ENCODE peak calls at places on chromosomes 3 and 15, in five cellular contexts. L, C, X, O and K are unnamed samples. For H3K36me3, the result is how much of the 10 kb centered on the place peaks cover.

GRCh38 chr3:13644341-13645082 is 95.6 kb downstream of the FBLN2 start:
- DNase-seq in L (no peak), C (no peak), X (no peak), O (no peak), K (no peak)

GRCh38 chr3:126484148-126484547 is 8.5 kb upstream of the ZXDC start:
- DNase-seq in L (no peak), C (no peak), X (no peak), O (no peak), K (no peak)

GRCh38 chr3:126546549-126547239 is 12.0 kb downstream of the C3orf22 start:
- DNase-seq in L (no peak), C (no peak), X (no peak), O (peak), K (no peak)

GRCh38 chr3:132622756-132623155 is 25.7 kb downstream of the ACKR4 start:
- DNase-seq in L (no peak), C (no peak), X (no peak), O (no peak), K (no peak)

GRCh38 chr15:25763206-25763880 is 99.8 kb downstream of the ATP10A start:
- DNase-seq in L (no peak), C (no peak), X (no peak), O (no peak), K (no peak)

GRCh38 chr3:141056716-141057115 is 5.6 kb downstream of the SPSB4 start:
- DNase-seq in L (no peak), C (no peak), X (no peak), O (no peak), K (no peak)

GRCh38 chr15:72009207-72009606 is 108.7 kb downstream of the MYO9A start:
- DNase-seq in L (peak), C (no peak), X (peak), O (no peak), K (no peak)

GRCh38 chr3:294096-294495 is 97.5 kb downstream of the CHL1 start:
- DNase-seq in L (no peak), C (no peak), X (no peak), O (no peak), K (no peak)

GRCh38 chr15:48845123-48845522 is 32.8 kb upstream of the EID1 start:
- DNase-seq in L (no peak), C (no peak), X (no peak), O (no peak), K (no peak)

DNA sequence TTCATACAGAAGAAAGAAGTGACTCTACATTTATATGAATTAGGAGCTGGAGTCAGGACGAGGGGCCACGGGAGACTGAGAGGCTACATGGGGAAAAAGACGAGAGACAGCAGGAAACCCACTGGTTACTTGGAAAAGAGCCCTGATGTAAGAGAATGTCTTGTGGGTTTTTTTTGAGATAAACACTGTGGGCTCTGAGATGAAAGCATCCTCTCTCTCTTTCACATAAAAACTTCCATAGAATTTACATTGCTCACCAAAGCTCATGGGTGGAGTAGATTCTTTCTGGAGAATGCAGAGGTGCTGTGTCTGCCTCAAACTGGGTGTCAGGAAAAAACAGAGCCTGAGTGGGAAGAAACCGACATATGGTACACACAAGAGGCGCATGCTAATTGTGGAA is 115.3 kb upstream of the PDZRN3 start:
- DNase-seq in L (no peak), C (no peak), X (no peak), O (no peak), K (no peak)
- H3K36me3 ChIP-seq in L (under half), C (under half), X (under half), O (under half), K (under half)

DNA sequence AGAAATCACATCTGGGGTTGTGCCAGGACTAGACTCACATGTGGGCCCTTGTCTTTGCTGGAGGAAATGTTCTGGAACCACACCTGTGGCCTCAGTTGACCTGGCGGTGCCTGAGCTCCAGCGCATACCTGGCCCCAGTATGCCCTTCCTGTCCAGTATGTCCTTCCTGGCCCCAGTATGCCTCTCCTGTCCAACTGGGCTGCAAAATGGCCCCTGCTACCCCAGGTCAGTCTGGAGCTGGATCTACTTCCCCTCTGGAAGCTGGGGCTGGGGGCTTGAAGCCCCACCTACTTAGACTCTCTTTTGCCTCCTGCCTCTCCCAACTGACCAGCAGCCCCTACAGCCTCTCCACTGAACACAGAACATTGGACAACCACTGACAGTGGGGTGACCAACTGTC is 15.3 kb downstream of the RASGRF1 start:
- DNase-seq in L (no peak), C (no peak), X (no peak), O (no peak), K (no peak)
- TF ChIP-seq ATF3 in L (no peak), C (no peak), X (no peak), O (no peak), K (no peak)

GRCh38 chr3:49054344-49054862 is 25.2 kb upstream of the IMPDH2 start:
- DNase-seq in L (no peak), C (no peak), X (no peak), O (no peak), K (no peak)

GRCh38 chr3:49053543-49053942 is 24.3 kb upstream of the IMPDH2 start:
- DNase-seq in L (no peak), C (no peak), X (no peak), O (no peak), K (no peak)

GRCh38 chr3:49058011-49058410 is 28.8 kb upstream of the IMPDH2 start:
- DNase-seq in L (no peak), C (no peak), X (no peak), O (no peak), K (no peak)

GRCh38 chr3:49057268-49057667 is 28.1 kb upstream of the IMPDH2 start:
- DNase-seq in L (no peak), C (no peak), X (no peak), O (no peak), K (no peak)
- H3K36me3 ChIP-seq in L (under half), C (half or more), X (under half), O (under half), K (under half)

GRCh38 chr15:31275331-31276262 is 51.0 kb upstream of the KLF13 start:
- DNase-seq in L (no peak), C (no peak), X (no peak), O (peak), K (no peak)
- TF ChIP-seq ATF3 in L (no peak), C (no peak), X (no peak), O (no peak), K (no peak)

DNA sequence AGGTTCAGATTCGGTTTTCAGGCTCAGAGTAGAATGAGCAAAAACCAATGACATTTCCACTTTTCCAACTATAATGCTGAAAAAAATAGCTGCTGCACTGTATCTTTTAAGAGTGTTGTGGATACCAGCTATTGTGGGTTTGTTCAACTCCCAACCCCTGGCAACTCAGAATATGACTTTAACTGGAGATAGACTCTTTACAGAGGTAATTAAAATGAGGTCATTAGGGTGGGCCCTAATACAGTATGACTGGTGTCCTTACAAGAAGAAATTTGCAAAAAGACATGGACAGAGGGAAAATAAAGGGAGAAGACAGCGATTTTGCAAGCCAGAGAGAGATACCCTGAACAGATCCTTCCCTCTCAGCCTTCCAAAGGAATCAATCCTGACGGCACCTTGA is 39.5 kb downstream of the ANKRD28 start:
- DNase-seq in L (no peak), C (no peak), X (no peak), O (no peak), K (no peak)
- H3K36me3 ChIP-seq in L (under half), C (under half), X (under half), O (under half), K (under half)

GRCh38 chr3:41418961-41419691 is 219.8 kb downstream of the CTNNB1 start:
- DNase-seq in L (peak), C (no peak), X (no peak), O (no peak), K (peak)
- TF ChIP-seq ATF3 in L (no peak), C (peak), X (no peak), O (no peak), K (no peak)

DNA sequence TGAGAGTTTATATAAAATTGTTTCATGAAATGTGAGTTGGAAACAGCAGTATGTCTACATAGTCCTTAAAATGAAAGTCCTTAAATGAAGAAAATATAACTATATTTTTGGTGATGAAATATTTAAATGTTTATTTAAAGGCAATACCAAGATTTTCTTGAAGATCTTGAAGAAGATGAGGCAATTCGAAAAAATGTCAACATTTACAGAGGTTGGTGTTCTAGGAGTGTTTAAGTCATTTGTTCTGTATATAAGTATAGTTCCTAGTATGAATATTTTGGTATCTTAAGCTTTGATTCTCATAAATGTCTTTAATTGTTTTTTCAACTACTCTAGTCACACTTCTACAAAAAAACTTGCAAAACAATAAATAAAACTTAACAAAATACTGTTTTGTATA is 29.0 kb downstream of the NMD3 start:
- DNase-seq in L (no peak), C (no peak), X (no peak), O (no peak), K (no peak)
- H3K36me3 ChIP-seq in L (under half), C (half or more), X (under half), O (under half), K (half or more)

GRCh38 chr15:40282870-40283614 is at the start of gene ANKRD63:
- DNase-seq in L (no peak), C (peak), X (no peak), O (no peak), K (no peak)

GRCh38 chr15:40286794-40287193 is 3.9 kb upstream of the ANKRD63 start:
- DNase-seq in L (no peak), C (no peak), X (no peak), O (no peak), K (no peak)

GRCh38 chr15:40283615-40284306 is 897 bp upstream of the ANKRD63 start:
- DNase-seq in L (no peak), C (no peak), X (no peak), O (no peak), K (no peak)

GRCh38 chr15:40286061-40286532 is 3.2 kb upstream of the ANKRD63 start:
- DNase-seq in L (no peak), C (no peak), X (no peak), O (no peak), K (no peak)

DNA sequence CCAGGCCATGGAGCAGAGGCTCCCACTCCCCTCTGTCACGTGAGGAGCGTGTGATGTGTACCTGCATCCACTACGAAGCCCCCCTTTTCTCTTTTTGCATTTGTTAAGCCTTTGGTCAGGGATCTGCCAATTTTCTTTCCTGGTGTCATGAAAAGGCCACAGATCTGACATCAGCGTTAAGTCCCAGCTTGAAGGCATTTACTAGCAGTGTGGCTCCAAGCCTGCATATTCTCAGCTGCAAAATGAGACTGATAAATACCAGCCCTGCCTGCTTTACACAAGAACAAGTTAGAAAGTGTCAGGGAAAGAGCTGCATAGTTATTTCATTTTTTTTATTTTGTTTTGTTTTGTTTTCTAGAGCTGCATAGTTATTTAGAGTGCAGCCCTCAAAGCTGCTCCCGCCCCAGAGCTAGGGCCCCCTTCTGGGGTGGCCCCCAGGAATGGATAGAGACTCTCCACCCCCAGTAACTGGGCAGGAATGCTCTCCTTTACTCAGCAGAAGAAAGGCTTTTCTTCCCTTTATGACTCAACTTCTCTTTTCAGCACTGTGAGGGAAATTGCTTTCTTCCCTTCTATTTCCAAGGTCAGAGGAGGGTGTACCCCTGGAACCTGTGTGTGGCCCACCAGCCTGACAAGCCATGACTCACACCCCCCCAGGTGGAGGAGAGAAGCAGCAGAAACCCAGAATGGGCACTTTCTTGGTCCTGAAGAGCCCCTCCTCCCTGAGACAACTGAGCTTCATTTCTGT is 2.5 kb upstream of the ANKRD63 start:
- DNase-seq in L (no peak), C (no peak), X (no peak), O (no peak), K (no peak)
- TF ChIP-seq ATF3 in L (no peak), C (no peak), X (no peak), O (no peak), K (no peak)

DNA sequence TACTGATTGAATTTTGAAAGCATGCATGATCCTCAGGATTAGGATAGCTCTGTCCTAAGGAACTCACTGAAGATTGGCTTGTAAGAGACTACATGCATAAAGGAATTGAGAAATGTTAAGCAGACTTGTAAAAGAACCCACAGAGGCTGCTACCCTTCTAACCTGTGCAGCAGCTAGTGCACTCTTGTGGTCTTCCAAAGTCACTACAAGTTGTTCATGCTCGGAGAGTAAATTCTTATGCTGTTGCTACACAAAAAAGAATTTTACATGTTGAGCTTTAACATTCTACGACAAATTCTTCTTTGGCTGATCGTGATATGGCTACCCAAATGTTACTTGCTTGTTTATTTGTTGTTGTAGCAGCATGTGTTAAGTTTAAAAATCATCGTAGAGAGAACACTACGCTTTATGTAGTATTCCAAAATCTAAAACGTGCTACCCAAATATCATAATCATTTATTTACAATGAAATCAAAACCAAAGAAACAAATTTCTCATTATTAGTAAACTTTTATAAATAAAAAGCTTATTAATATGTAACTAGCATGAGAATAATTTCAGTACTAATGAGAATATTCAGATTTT is 55.0 kb downstream of the GOLIM4 start:
- DNase-seq in L (peak), C (peak), X (no peak), O (no peak), K (peak)
- H3K36me3 ChIP-seq in L (under half), C (half or more), X (under half), O (under half), K (under half)